ENCODE peak calls at places on chromosomes 7 and 10, in ten cellular contexts. H is T-helper 1 cell; A is GM23338; N is stimulated activated CD8-positive, alpha-beta memory T cell treated with anti-CD3 and anti-CD28 coated beads, Interleukin-12 subunit alpha, Interleukin-12 subunit beta, amount 100 ng/mL, for 1 hour; Z is ELF-1; L is NCI-H2029 treated with DMSO at 0.1 percent for 48 hours; F is anterior cingulate cortex; V is activated T-helper 1 cell treated with anti-CD3 and anti-CD28 coated beads, Interleukin-12 subunit alpha, Interleukin-12 subunit beta, Interleukin-2, Interleukin-4 antibody, amounts not matched to agents 30 ng/mL and 10 ng/mL and 1 ng/mL, durations not matched to agents 14 hours and 24 hours and 36 hours; E is LoVo; S is T-helper 9 cell. T is an unnamed sample.

GRCh38 chr7:92034116-92034515 is 93.5 kb downstream of the AKAP9 start:
- DNase-seq in S (no peak), V (no peak), F (no peak), E (no peak), N (no peak), Z (no peak), H (no peak), A (no peak), L (no peak), T (no peak)

GRCh38 chr10:535953-536352 is 153.5 kb downstream of the DIP2C start:
- DNase-seq in V (no peak), Z (no peak), L (no peak), A (no peak), H (no peak), E (no peak), S (no peak), F (no peak), N (no peak), T (no peak)

GRCh38 chr10:74976565-74976964 is 134.9 kb upstream of the SAMD8 start:
- DNase-seq in N (no peak), A (peak), E (no peak), V (no peak), F (no peak), S (no peak), L (no peak), H (no peak), Z (no peak), T (no peak)

GRCh38 chr10:26781797-26782196 is 79.0 kb downstream of the ABI1 start:
- DNase-seq in Z (no peak), A (no peak), V (no peak), N (no peak), H (no peak), E (no peak), S (no peak), L (no peak), F (no peak), T (peak)

GRCh38 chr10:97022616-97023015 is 163.1 kb downstream of the SLIT1 start:
- DNase-seq in A (no peak), N (no peak), L (no peak), F (no peak), V (no peak), H (no peak), S (no peak), E (no peak), Z (no peak), T (no peak)

GRCh38 chr10:34288634-34289033 is 526.5 kb downstream of the PARD3 start:
- DNase-seq in V (no peak), L (no peak), Z (no peak), S (no peak), A (no peak), N (no peak), F (no peak), E (peak), H (no peak), T (no peak)

GRCh38 chr10:78771215-78771614 is 297.6 kb upstream of the ZMIZ1 start:
- DNase-seq in L (no peak), H (no peak), N (no peak), V (no peak), F (no peak), S (no peak), Z (no peak), E (no peak), A (no peak), T (no peak)

GRCh38 chr10:94361161-94361794 is 1.5 kb downstream of the NOC3L start:
- DNase-seq in E (no peak), N (no peak), F (no peak), H (no peak), V (no peak), L (peak), A (no peak), S (no peak), Z (no peak), T (peak)

GRCh38 chr10:18140149-18140956 is at the start of gene CACNB2:
- DNase-seq in S (no peak), A (peak), F (peak), N (no peak), H (no peak), Z (peak), L (no peak), V (no peak), E (peak), T (no peak)

T was measured in A172.